ENCODE peak calls at places on chromosomes 3 and 15, in six cellular contexts. Q is glomerular endothelial cell, X is GM12865, B is endothelial cell, P is Caki2, W is colonic mucosa. Z is an unnamed sample.

GRCh38 chr3:117660941-117661635 is 951.5 kb downstream of the TUSC7 start:
- DNase-seq in P (no peak), Q (no peak), W (no peak), X (no peak), B (no peak), Z (no peak)

GRCh38 chr3:130839815-130840214 is 54.1 kb upstream of the ATP2C1 start:
- DNase-seq in Q (no peak), X (peak), P (no peak), B (no peak), W (no peak), Z (no peak)

GRCh38 chr15:68195336-68196112 is 9.6 kb downstream of the CALML4 start:
- DNase-seq in B (no peak), Q (no peak), P (no peak), X (no peak), W (no peak), Z (no peak)

GRCh38 chr3:123153124-123153523 is 48.6 kb upstream of the SEC22A start:
- DNase-seq in W (no peak), P (no peak), X (no peak), B (no peak), Q (no peak), Z (no peak)

GRCh38 chr3:142046320-142047020 is 102.9 kb downstream of the TFDP2 start:
- DNase-seq in W (no peak), X (no peak), P (no peak), Q (no peak), B (no peak), Z (no peak)

GRCh38 chr15:75760689-75761435 is 48.2 kb upstream of the CSPG4 start:
- DNase-seq in W (no peak), X (no peak), P (no peak), B (no peak), Q (no peak), Z (no peak)

GRCh38 chr15:68717952-68718351 is 102.7 kb downstream of the ANP32A start:
- DNase-seq in X (no peak), Q (no peak), P (no peak), W (no peak), B (no peak), Z (no peak)

GRCh38 chr3:123792473-123793201 is 91.5 kb downstream of the MYLK start:
- DNase-seq in W (no peak), P (no peak), B (no peak), Q (no peak), X (no peak), Z (no peak)

GRCh38 chr3:188099907-188100306 is 54.0 kb upstream of the LPP start:
- DNase-seq in P (no peak), W (no peak), B (no peak), X (no peak), Q (no peak), Z (no peak)

Z was measured in kidney epithelial cell.